ENCODE peak calls at places on chromosomes 11 and 22, in seven cellular contexts. One of them, this sample, is unnamed.

GRCh38 chr11:31967404-31967950 is 123.4 kb upstream of the RCN1 start:
- DNase-seq in stimulated activated CD8-positive, alpha-beta memory T cell treated with anti-CD3 and anti-CD28 coated beads, Interleukin-7, amount 100 ng/mL, for 4 hours: no peak
- DNase-seq in A549: no peak
- DNase-seq in GM13976: no peak
- DNase-seq in midbrain: no peak
- DNase-seq in K562: no peak
- DNase-seq in GM13977: no peak
- DNase-seq in this sample: no peak

GRCh38 chr11:126080206-126080941 is 17.7 kb upstream of the CDON start:
- DNase-seq in stimulated activated CD8-positive, alpha-beta memory T cell treated with anti-CD3 and anti-CD28 coated beads, Interleukin-7, amount 100 ng/mL, for 4 hours: no peak
- DNase-seq in A549: no peak
- DNase-seq in GM13976: no peak
- DNase-seq in midbrain: no peak
- DNase-seq in K562: no peak
- DNase-seq in GM13977: no peak
- DNase-seq in this sample: no peak

GRCh38 chr11:72553748-72554147 is 119.4 kb upstream of the CLPB start:
- DNase-seq in stimulated activated CD8-positive, alpha-beta memory T cell treated with anti-CD3 and anti-CD28 coated beads, Interleukin-7, amount 100 ng/mL, for 4 hours: no peak
- DNase-seq in A549: peak; percentile 35
- DNase-seq in GM13976: no peak
- DNase-seq in midbrain: no peak
- DNase-seq in K562: peak; percentile 35
- DNase-seq in GM13977: peak; percentile 26
- DNase-seq in this sample: no peak

GRCh38 chr11:82906931-82907330 is 5.4 kb downstream of the DDIAS start:
- DNase-seq in stimulated activated CD8-positive, alpha-beta memory T cell treated with anti-CD3 and anti-CD28 coated beads, Interleukin-7, amount 100 ng/mL, for 4 hours: no peak
- DNase-seq in A549: no peak
- DNase-seq in GM13976: no peak
- DNase-seq in midbrain: no peak
- DNase-seq in K562: no peak
- DNase-seq in GM13977: no peak
- DNase-seq in this sample: no peak

GRCh38 chr22:45932066-45932465 is 44.9 kb downstream of the WNT7B start:
- DNase-seq in stimulated activated CD8-positive, alpha-beta memory T cell treated with anti-CD3 and anti-CD28 coated beads, Interleukin-7, amount 100 ng/mL, for 4 hours: no peak
- DNase-seq in A549: no peak
- DNase-seq in GM13976: no peak
- DNase-seq in midbrain: no peak
- DNase-seq in K562: no peak
- DNase-seq in GM13977: no peak
- DNase-seq in this sample: no peak

GRCh38 chr11:61125310-61125684 is 23.0 kb downstream of the CD5 start:
- DNase-seq in stimulated activated CD8-positive, alpha-beta memory T cell treated with anti-CD3 and anti-CD28 coated beads, Interleukin-7, amount 100 ng/mL, for 4 hours: no peak
- DNase-seq in A549: no peak
- DNase-seq in GM13976: no peak
- DNase-seq in midbrain: no peak
- DNase-seq in K562: no peak
- DNase-seq in GM13977: no peak
- DNase-seq in this sample: no peak

GRCh38 chr11:78432058-78432515 is 14.5 kb upstream of the GAB2 start:
- DNase-seq in stimulated activated CD8-positive, alpha-beta memory T cell treated with anti-CD3 and anti-CD28 coated beads, Interleukin-7, amount 100 ng/mL, for 4 hours: no peak
- DNase-seq in A549: peak; percentile 20
- DNase-seq in GM13976: no peak
- DNase-seq in midbrain: no peak
- DNase-seq in K562: no peak
- DNase-seq in GM13977: no peak
- DNase-seq in this sample: no peak

GRCh38 chr11:82826526-82826925 is 73.7 kb downstream of the PRCP start:
- DNase-seq in stimulated activated CD8-positive, alpha-beta memory T cell treated with anti-CD3 and anti-CD28 coated beads, Interleukin-7, amount 100 ng/mL, for 4 hours: no peak
- DNase-seq in A549: no peak
- DNase-seq in GM13976: no peak
- DNase-seq in midbrain: no peak
- DNase-seq in K562: no peak
- DNase-seq in GM13977: no peak
- DNase-seq in this sample: no peak

GRCh38 chr11:23112987-23113886 is 253.0 kb upstream of the CCDC179 start:
- DNase-seq in stimulated activated CD8-positive, alpha-beta memory T cell treated with anti-CD3 and anti-CD28 coated beads, Interleukin-7, amount 100 ng/mL, for 4 hours: no peak
- DNase-seq in A549: peak; percentile 43
- DNase-seq in GM13976: peak; percentile 30
- DNase-seq in midbrain: peak; percentile 19
- DNase-seq in K562: no peak
- DNase-seq in GM13977: peak; percentile 31
- DNase-seq in this sample: peak; percentile 6

GRCh38 chr22:24386814-24387550 is 40.4 kb upstream of the ADORA2A start:
- DNase-seq in stimulated activated CD8-positive, alpha-beta memory T cell treated with anti-CD3 and anti-CD28 coated beads, Interleukin-7, amount 100 ng/mL, for 4 hours: no peak
- DNase-seq in A549: no peak
- DNase-seq in GM13976: no peak
- DNase-seq in midbrain: no peak
- DNase-seq in K562: no peak
- DNase-seq in GM13977: no peak
- DNase-seq in this sample: no peak

GRCh38 chr11:117459121-117459978 is 131.7 kb downstream of the CEP164 start:
- DNase-seq in stimulated activated CD8-positive, alpha-beta memory T cell treated with anti-CD3 and anti-CD28 coated beads, Interleukin-7, amount 100 ng/mL, for 4 hours: no peak
- DNase-seq in A549: no peak
- DNase-seq in GM13976: no peak
- DNase-seq in midbrain: no peak
- DNase-seq in K562: no peak
- DNase-seq in GM13977: no peak
- DNase-seq in this sample: no peak

GRCh38 chr11:79060081-79060480 is 380.7 kb downstream of the TENM4 start:
- DNase-seq in stimulated activated CD8-positive, alpha-beta memory T cell treated with anti-CD3 and anti-CD28 coated beads, Interleukin-7, amount 100 ng/mL, for 4 hours: no peak
- DNase-seq in A549: no peak
- DNase-seq in GM13976: no peak
- DNase-seq in midbrain: no peak
- DNase-seq in K562: no peak
- DNase-seq in GM13977: no peak
- DNase-seq in this sample: no peak

GRCh38 chr22:36405221-36405631 is 17.5 kb upstream of the MYH9 start:
- DNase-seq in stimulated activated CD8-positive, alpha-beta memory T cell treated with anti-CD3 and anti-CD28 coated beads, Interleukin-7, amount 100 ng/mL, for 4 hours: no peak
- DNase-seq in A549: no peak
- DNase-seq in GM13976: no peak
- DNase-seq in midbrain: no peak
- DNase-seq in K562: no peak
- DNase-seq in GM13977: no peak
- DNase-seq in this sample: no peak

GRCh38 chr11:5596611-5597201 is at the start of gene TRIM6:
- DNase-seq in stimulated activated CD8-positive, alpha-beta memory T cell treated with anti-CD3 and anti-CD28 coated beads, Interleukin-7, amount 100 ng/mL, for 4 hours: no peak
- DNase-seq in A549: peak; percentile 84
- DNase-seq in GM13976: peak; percentile 42
- DNase-seq in midbrain: no peak
- DNase-seq in K562: peak; percentile 71
- DNase-seq in GM13977: peak; percentile 24
- DNase-seq in this sample: no peak

GRCh38 chr11:70298243-70298915 is 27.9 kb downstream of the PPFIA1 start:
- DNase-seq in stimulated activated CD8-positive, alpha-beta memory T cell treated with anti-CD3 and anti-CD28 coated beads, Interleukin-7, amount 100 ng/mL, for 4 hours: no peak
- DNase-seq in A549: no peak
- DNase-seq in GM13976: no peak
- DNase-seq in midbrain: no peak
- DNase-seq in K562: no peak
- DNase-seq in GM13977: no peak
- DNase-seq in this sample: no peak